ENCODE peak calls at places on chromosomes 13 and 19, in eight cellular contexts. K is testis; J is GM06990; B is neural progenitor cell; O is NCI-H1048; M is NCI-H1092; E is MCF 10A; U is stimulated activated CD4-positive, alpha-beta T cell treated with anti-CD3 and anti-CD28 coated beads, Interleukin-12 subunit alpha, Interleukin-12 subunit beta, amount 100 ng/mL, for 4 hours. V is an unnamed sample.

GRCh38 chr13:102651892-102652291 is 43.0 kb downstream of the METTL21C start:
- DNase-seq in K (no peak), J (no peak), B (no peak), O (no peak), M (no peak), E (peak), U (no peak), V (no peak)

GRCh38 chr19:16609511-16609910 is 18.5 kb downstream of the MED26 start:
- DNase-seq in K (no peak), J (no peak), B (no peak), O (no peak), M (no peak), E (no peak), U (no peak), V (no peak)

GRCh38 chr13:98405107-98405571 is 171.8 kb downstream of the STK24 start:
- DNase-seq in K (no peak), J (no peak), B (peak), O (no peak), M (no peak), E (no peak), U (no peak), V (no peak)

GRCh38 chr13:45055902-45056648 is 64.2 kb upstream of the GTF2F2 start:
- DNase-seq in K (no peak), J (no peak), B (peak), O (no peak), M (no peak), E (peak), U (no peak), V (no peak)

GRCh38 chr13:102830646-102831045 is 15.2 kb upstream of the ERCC5 start:
- DNase-seq in K (no peak), J (no peak), B (no peak), O (no peak), M (no peak), E (peak), U (no peak), V (no peak)

GRCh38 chr13:30375436-30375835 is 46.9 kb upstream of the UBE2L5 start:
- DNase-seq in K (no peak), J (no peak), B (no peak), O (no peak), M (peak), E (no peak), U (no peak), V (no peak)

GRCh38 chr19:18731562-18732008 is 48.1 kb downstream of the CRTC1 start:
- DNase-seq in K (peak), J (no peak), B (no peak), O (no peak), M (no peak), E (peak), U (no peak), V (no peak)

GRCh38 chr19:7857727-7858701 is 16.2 kb downstream of the PRR36 start:
- DNase-seq in K (no peak), J (peak), B (peak), O (no peak), M (no peak), E (no peak), U (no peak), V (no peak)

GRCh38 chr13:51192348-51192747 is 29.9 kb upstream of the FAM124A start:
- DNase-seq in K (no peak), J (no peak), B (no peak), O (no peak), M (no peak), E (no peak), U (no peak), V (no peak)

GRCh38 chr13:71828117-71828516 is 38.9 kb downstream of the DACH1 start:
- DNase-seq in K (no peak), J (no peak), B (no peak), O (no peak), M (no peak), E (no peak), U (no peak), V (no peak)

GRCh38 chr19:34963531-34964406 is at the start of gene ZNF792:
- DNase-seq in K (peak), J (peak), B (peak), O (peak), M (peak), E (peak), U (peak), V (no peak)

GRCh38 chr19:4049432-4049831 is 17.3 kb downstream of the ZBTB7A start:
- DNase-seq in K (no peak), J (no peak), B (no peak), O (no peak), M (no peak), E (no peak), U (no peak), V (no peak)

GRCh38 chr13:42865703-42866102 is 84.3 kb downstream of the FAM216B start:
- DNase-seq in K (no peak), J (no peak), B (no peak), O (no peak), M (no peak), E (no peak), U (no peak), V (no peak)

GRCh38 chr13:61162636-61163035 is 253.0 kb downstream of the PCDH20 start:
- DNase-seq in K (no peak), J (no peak), B (no peak), O (no peak), M (no peak), E (no peak), U (no peak), V (no peak)

GRCh38 chr13:97189943-97190342 is 32.2 kb upstream of the MBNL2 start:
- DNase-seq in K (no peak), J (no peak), B (no peak), O (no peak), M (no peak), E (no peak), U (no peak), V (no peak)

GRCh38 chr19:37654525-37654832 is 786 bp downstream of the ZFP30 start:
- DNase-seq in K (no peak), J (no peak), B (peak), O (no peak), M (peak), E (peak), U (no peak), V (no peak)

GRCh38 chr19:45069056-45069455 is 7.2 kb downstream of the ZNF296 start:
- DNase-seq in K (peak), J (no peak), B (peak), O (no peak), M (no peak), E (peak), U (no peak), V (no peak)

V was measured in thoracic aorta.